ENCODE peak calls at places on chromosomes 11 and 22, in five cellular contexts. One of them, this sample, is unnamed.

GRCh38 chr11:14232652-14233051 is 126.3 kb downstream of the RRAS2 start:
- DNase-seq in amniotic stem cell: no peak
- DNase-seq in stimulated activated CD4-positive, alpha-beta T cell treated with anti-CD3 and anti-CD28 coated beads, Interleukin-4, amount 100 ng/mL, for 1 hour: no peak
- DNase-seq in activated naive CD8-positive, alpha-beta T cell treated with anti-CD3 and anti-CD28 coated beads, Interleukin-2, amount 10 ng/mL, durations not matched to agents 7 days and 5 days: no peak
- DNase-seq in fibroblast of the aortic adventitia: no peak
- DNase-seq in this sample: no peak

GRCh38 chr11:92227233-92227593 is 2.6 kb downstream of the FAT3 start:
- DNase-seq in stimulated activated CD4-positive, alpha-beta T cell treated with anti-CD3 and anti-CD28 coated beads, Interleukin-4, amount 100 ng/mL, for 1 hour: no peak
- DNase-seq in activated naive CD8-positive, alpha-beta T cell treated with anti-CD3 and anti-CD28 coated beads, Interleukin-2, amount 10 ng/mL, durations not matched to agents 7 days and 5 days: no peak
- DNase-seq in amniotic stem cell: no peak
- DNase-seq in fibroblast of the aortic adventitia: no peak
- DNase-seq in this sample: no peak

GRCh38 chr11:12377824-12378593 is 638 bp downstream of the PARVA start:
- DNase-seq in amniotic stem cell: peak
- DNase-seq in activated naive CD8-positive, alpha-beta T cell treated with anti-CD3 and anti-CD28 coated beads, Interleukin-2, amount 10 ng/mL, durations not matched to agents 7 days and 5 days: peak
- DNase-seq in stimulated activated CD4-positive, alpha-beta T cell treated with anti-CD3 and anti-CD28 coated beads, Interleukin-4, amount 100 ng/mL, for 1 hour: no peak
- DNase-seq in fibroblast of the aortic adventitia: peak
- DNase-seq in this sample: no peak

GRCh38 chr22:48758905-48759875 is 1068.5 kb downstream of the BRD1 start:
- DNase-seq in fibroblast of the aortic adventitia: no peak
- DNase-seq in stimulated activated CD4-positive, alpha-beta T cell treated with anti-CD3 and anti-CD28 coated beads, Interleukin-4, amount 100 ng/mL, for 1 hour: no peak
- DNase-seq in activated naive CD8-positive, alpha-beta T cell treated with anti-CD3 and anti-CD28 coated beads, Interleukin-2, amount 10 ng/mL, durations not matched to agents 7 days and 5 days: no peak
- DNase-seq in amniotic stem cell: no peak
- DNase-seq in this sample: no peak

GRCh38 chr11:43268786-43269185 is 43.0 kb upstream of the API5 start:
- DNase-seq in activated naive CD8-positive, alpha-beta T cell treated with anti-CD3 and anti-CD28 coated beads, Interleukin-2, amount 10 ng/mL, durations not matched to agents 7 days and 5 days: no peak
- DNase-seq in fibroblast of the aortic adventitia: no peak
- DNase-seq in amniotic stem cell: no peak
- DNase-seq in stimulated activated CD4-positive, alpha-beta T cell treated with anti-CD3 and anti-CD28 coated beads, Interleukin-4, amount 100 ng/mL, for 1 hour: no peak
- DNase-seq in this sample: no peak

GRCh38 chr11:84969103-84969502 is 658.0 kb downstream of the DLG2 start:
- DNase-seq in activated naive CD8-positive, alpha-beta T cell treated with anti-CD3 and anti-CD28 coated beads, Interleukin-2, amount 10 ng/mL, durations not matched to agents 7 days and 5 days: no peak
- DNase-seq in fibroblast of the aortic adventitia: peak
- DNase-seq in stimulated activated CD4-positive, alpha-beta T cell treated with anti-CD3 and anti-CD28 coated beads, Interleukin-4, amount 100 ng/mL, for 1 hour: no peak
- DNase-seq in amniotic stem cell: no peak
- DNase-seq in this sample: no peak

GRCh38 chr11:56910046-56910753 is 78.5 kb upstream of the OR5AK2 start:
- DNase-seq in amniotic stem cell: no peak
- DNase-seq in stimulated activated CD4-positive, alpha-beta T cell treated with anti-CD3 and anti-CD28 coated beads, Interleukin-4, amount 100 ng/mL, for 1 hour: no peak
- DNase-seq in fibroblast of the aortic adventitia: no peak
- DNase-seq in activated naive CD8-positive, alpha-beta T cell treated with anti-CD3 and anti-CD28 coated beads, Interleukin-2, amount 10 ng/mL, durations not matched to agents 7 days and 5 days: no peak
- DNase-seq in this sample: no peak

GRCh38 chr22:20043997-20044342 is 23.1 kb downstream of the TANGO2 start:
- DNase-seq in amniotic stem cell: no peak
- DNase-seq in fibroblast of the aortic adventitia: no peak
- DNase-seq in stimulated activated CD4-positive, alpha-beta T cell treated with anti-CD3 and anti-CD28 coated beads, Interleukin-4, amount 100 ng/mL, for 1 hour: no peak
- DNase-seq in activated naive CD8-positive, alpha-beta T cell treated with anti-CD3 and anti-CD28 coated beads, Interleukin-2, amount 10 ng/mL, durations not matched to agents 7 days and 5 days: no peak
- DNase-seq in this sample: no peak

GRCh38 chr22:17775781-17776470 is 1.7 kb upstream of the BID start:
- DNase-seq in stimulated activated CD4-positive, alpha-beta T cell treated with anti-CD3 and anti-CD28 coated beads, Interleukin-4, amount 100 ng/mL, for 1 hour: no peak
- DNase-seq in activated naive CD8-positive, alpha-beta T cell treated with anti-CD3 and anti-CD28 coated beads, Interleukin-2, amount 10 ng/mL, durations not matched to agents 7 days and 5 days: no peak
- DNase-seq in fibroblast of the aortic adventitia: no peak
- DNase-seq in amniotic stem cell: no peak
- DNase-seq in this sample: no peak

GRCh38 chr22:45997775-45998637 is 21.0 kb upstream of the WNT7B start:
- DNase-seq in amniotic stem cell: no peak
- DNase-seq in fibroblast of the aortic adventitia: no peak
- DNase-seq in activated naive CD8-positive, alpha-beta T cell treated with anti-CD3 and anti-CD28 coated beads, Interleukin-2, amount 10 ng/mL, durations not matched to agents 7 days and 5 days: peak
- DNase-seq in stimulated activated CD4-positive, alpha-beta T cell treated with anti-CD3 and anti-CD28 coated beads, Interleukin-4, amount 100 ng/mL, for 1 hour: no peak
- DNase-seq in this sample: no peak

GRCh38 chr11:112172362-112172994 is 2.8 kb upstream of the BCO2 start:
- DNase-seq in amniotic stem cell: no peak
- DNase-seq in fibroblast of the aortic adventitia: no peak
- DNase-seq in stimulated activated CD4-positive, alpha-beta T cell treated with anti-CD3 and anti-CD28 coated beads, Interleukin-4, amount 100 ng/mL, for 1 hour: no peak
- DNase-seq in activated naive CD8-positive, alpha-beta T cell treated with anti-CD3 and anti-CD28 coated beads, Interleukin-2, amount 10 ng/mL, durations not matched to agents 7 days and 5 days: no peak
- DNase-seq in this sample: no peak

GRCh38 chr22:35913925-35914324 is 114.7 kb downstream of the RBFOX2 start:
- DNase-seq in activated naive CD8-positive, alpha-beta T cell treated with anti-CD3 and anti-CD28 coated beads, Interleukin-2, amount 10 ng/mL, durations not matched to agents 7 days and 5 days: no peak
- DNase-seq in stimulated activated CD4-positive, alpha-beta T cell treated with anti-CD3 and anti-CD28 coated beads, Interleukin-4, amount 100 ng/mL, for 1 hour: no peak
- DNase-seq in fibroblast of the aortic adventitia: no peak
- DNase-seq in amniotic stem cell: no peak
- DNase-seq in this sample: no peak

GRCh38 chr22:49797706-49798105 is 30.0 kb downstream of the BRD1 start:
- DNase-seq in activated naive CD8-positive, alpha-beta T cell treated with anti-CD3 and anti-CD28 coated beads, Interleukin-2, amount 10 ng/mL, durations not matched to agents 7 days and 5 days: no peak
- DNase-seq in amniotic stem cell: no peak
- DNase-seq in fibroblast of the aortic adventitia: no peak
- DNase-seq in stimulated activated CD4-positive, alpha-beta T cell treated with anti-CD3 and anti-CD28 coated beads, Interleukin-4, amount 100 ng/mL, for 1 hour: no peak
- DNase-seq in this sample: no peak

GRCh38 chr22:47136050-47136449 is 373.6 kb downstream of the TBC1D22A start:
- DNase-seq in amniotic stem cell: no peak
- DNase-seq in stimulated activated CD4-positive, alpha-beta T cell treated with anti-CD3 and anti-CD28 coated beads, Interleukin-4, amount 100 ng/mL, for 1 hour: no peak
- DNase-seq in activated naive CD8-positive, alpha-beta T cell treated with anti-CD3 and anti-CD28 coated beads, Interleukin-2, amount 10 ng/mL, durations not matched to agents 7 days and 5 days: no peak
- DNase-seq in fibroblast of the aortic adventitia: no peak
- DNase-seq in this sample: no peak

GRCh38 chr11:80297808-80298460 is 857.1 kb upstream of the TENM4 start:
- DNase-seq in stimulated activated CD4-positive, alpha-beta T cell treated with anti-CD3 and anti-CD28 coated beads, Interleukin-4, amount 100 ng/mL, for 1 hour: no peak
- DNase-seq in fibroblast of the aortic adventitia: no peak
- DNase-seq in amniotic stem cell: peak
- DNase-seq in activated naive CD8-positive, alpha-beta T cell treated with anti-CD3 and anti-CD28 coated beads, Interleukin-2, amount 10 ng/mL, durations not matched to agents 7 days and 5 days: no peak
- DNase-seq in this sample: no peak

GRCh38 chr11:8768625-8769333 is 86.2 kb downstream of the RPL27A start:
- DNase-seq in fibroblast of the aortic adventitia: peak
- DNase-seq in stimulated activated CD4-positive, alpha-beta T cell treated with anti-CD3 and anti-CD28 coated beads, Interleukin-4, amount 100 ng/mL, for 1 hour: no peak
- DNase-seq in activated naive CD8-positive, alpha-beta T cell treated with anti-CD3 and anti-CD28 coated beads, Interleukin-2, amount 10 ng/mL, durations not matched to agents 7 days and 5 days: no peak
- DNase-seq in amniotic stem cell: peak
- DNase-seq in this sample: no peak

GRCh38 chr11:112513936-112514716 is 253.5 kb upstream of the PLET1 start:
- DNase-seq in fibroblast of the aortic adventitia: no peak
- DNase-seq in stimulated activated CD4-positive, alpha-beta T cell treated with anti-CD3 and anti-CD28 coated beads, Interleukin-4, amount 100 ng/mL, for 1 hour: no peak
- DNase-seq in amniotic stem cell: no peak
- DNase-seq in activated naive CD8-positive, alpha-beta T cell treated with anti-CD3 and anti-CD28 coated beads, Interleukin-2, amount 10 ng/mL, durations not matched to agents 7 days and 5 days: no peak
- DNase-seq in this sample: no peak

GRCh38 chr11:12808519-12808918 is 134.3 kb downstream of the TEAD1 start:
- DNase-seq in stimulated activated CD4-positive, alpha-beta T cell treated with anti-CD3 and anti-CD28 coated beads, Interleukin-4, amount 100 ng/mL, for 1 hour: no peak
- DNase-seq in amniotic stem cell: no peak
- DNase-seq in fibroblast of the aortic adventitia: peak
- DNase-seq in activated naive CD8-positive, alpha-beta T cell treated with anti-CD3 and anti-CD28 coated beads, Interleukin-2, amount 10 ng/mL, durations not matched to agents 7 days and 5 days: no peak
- DNase-seq in this sample: no peak

GRCh38 chr11:64134963-64135362 is 30.9 kb downstream of the MACROD1 start:
- DNase-seq in fibroblast of the aortic adventitia: no peak
- DNase-seq in amniotic stem cell: no peak
- DNase-seq in stimulated activated CD4-positive, alpha-beta T cell treated with anti-CD3 and anti-CD28 coated beads, Interleukin-4, amount 100 ng/mL, for 1 hour: no peak
- DNase-seq in activated naive CD8-positive, alpha-beta T cell treated with anti-CD3 and anti-CD28 coated beads, Interleukin-2, amount 10 ng/mL, durations not matched to agents 7 days and 5 days: no peak
- DNase-seq in this sample: no peak

GRCh38 chr22:12601870-12602779 is 2925.9 kb upstream of the OR11H1 start:
- DNase-seq in amniotic stem cell: no peak
- DNase-seq in activated naive CD8-positive, alpha-beta T cell treated with anti-CD3 and anti-CD28 coated beads, Interleukin-2, amount 10 ng/mL, durations not matched to agents 7 days and 5 days: no peak
- DNase-seq in stimulated activated CD4-positive, alpha-beta T cell treated with anti-CD3 and anti-CD28 coated beads, Interleukin-4, amount 100 ng/mL, for 1 hour: peak
- DNase-seq in fibroblast of the aortic adventitia: no peak
- DNase-seq in this sample: no peak

GRCh38 chr11:10943968-10944367 is 86.1 kb upstream of the ZBED5 start:
- DNase-seq in activated naive CD8-positive, alpha-beta T cell treated with anti-CD3 and anti-CD28 coated beads, Interleukin-2, amount 10 ng/mL, durations not matched to agents 7 days and 5 days: no peak
- DNase-seq in fibroblast of the aortic adventitia: peak
- DNase-seq in stimulated activated CD4-positive, alpha-beta T cell treated with anti-CD3 and anti-CD28 coated beads, Interleukin-4, amount 100 ng/mL, for 1 hour: no peak
- DNase-seq in amniotic stem cell: no peak
- DNase-seq in this sample: no peak

GRCh38 chr11:120929090-120929489 is 94.8 kb upstream of the TBCEL start:
- DNase-seq in fibroblast of the aortic adventitia: no peak
- DNase-seq in stimulated activated CD4-positive, alpha-beta T cell treated with anti-CD3 and anti-CD28 coated beads, Interleukin-4, amount 100 ng/mL, for 1 hour: no peak
- DNase-seq in activated naive CD8-positive, alpha-beta T cell treated with anti-CD3 and anti-CD28 coated beads, Interleukin-2, amount 10 ng/mL, durations not matched to agents 7 days and 5 days: no peak
- DNase-seq in amniotic stem cell: no peak
- DNase-seq in this sample: no peak

GRCh38 chr22:46728470-46728869 is 9.6 kb downstream of the CERK start:
- DNase-seq in stimulated activated CD4-positive, alpha-beta T cell treated with anti-CD3 and anti-CD28 coated beads, Interleukin-4, amount 100 ng/mL, for 1 hour: no peak
- DNase-seq in fibroblast of the aortic adventitia: no peak
- DNase-seq in activated naive CD8-positive, alpha-beta T cell treated with anti-CD3 and anti-CD28 coated beads, Interleukin-2, amount 10 ng/mL, durations not matched to agents 7 days and 5 days: no peak
- DNase-seq in amniotic stem cell: no peak
- DNase-seq in this sample: no peak

GRCh38 chr11:120173771-120174170 is 35.9 kb upstream of the TRIM29 start:
- DNase-seq in activated naive CD8-positive, alpha-beta T cell treated with anti-CD3 and anti-CD28 coated beads, Interleukin-2, amount 10 ng/mL, durations not matched to agents 7 days and 5 days: no peak
- DNase-seq in amniotic stem cell: no peak
- DNase-seq in fibroblast of the aortic adventitia: peak
- DNase-seq in stimulated activated CD4-positive, alpha-beta T cell treated with anti-CD3 and anti-CD28 coated beads, Interleukin-4, amount 100 ng/mL, for 1 hour: no peak
- DNase-seq in this sample: no peak

GRCh38 chr11:107689317-107690202 is 22.3 kb downstream of the SLN start:
- DNase-seq in stimulated activated CD4-positive, alpha-beta T cell treated with anti-CD3 and anti-CD28 coated beads, Interleukin-4, amount 100 ng/mL, for 1 hour: peak
- DNase-seq in fibroblast of the aortic adventitia: peak
- DNase-seq in activated naive CD8-positive, alpha-beta T cell treated with anti-CD3 and anti-CD28 coated beads, Interleukin-2, amount 10 ng/mL, durations not matched to agents 7 days and 5 days: peak
- DNase-seq in amniotic stem cell: peak
- DNase-seq in this sample: peak

GRCh38 chr11:67060111-67060522 is 3.5 kb downstream of the RHOD start:
- DNase-seq in amniotic stem cell: no peak
- DNase-seq in fibroblast of the aortic adventitia: no peak
- DNase-seq in stimulated activated CD4-positive, alpha-beta T cell treated with anti-CD3 and anti-CD28 coated beads, Interleukin-4, amount 100 ng/mL, for 1 hour: no peak
- DNase-seq in activated naive CD8-positive, alpha-beta T cell treated with anti-CD3 and anti-CD28 coated beads, Interleukin-2, amount 10 ng/mL, durations not matched to agents 7 days and 5 days: no peak
- DNase-seq in this sample: no peak

GRCh38 chr22:47692811-47693210 is 930.4 kb downstream of the TBC1D22A start:
- DNase-seq in activated naive CD8-positive, alpha-beta T cell treated with anti-CD3 and anti-CD28 coated beads, Interleukin-2, amount 10 ng/mL, durations not matched to agents 7 days and 5 days: no peak
- DNase-seq in amniotic stem cell: no peak
- DNase-seq in fibroblast of the aortic adventitia: no peak
- DNase-seq in stimulated activated CD4-positive, alpha-beta T cell treated with anti-CD3 and anti-CD28 coated beads, Interleukin-4, amount 100 ng/mL, for 1 hour: no peak
- DNase-seq in this sample: no peak

GRCh38 chr11:19868281-19868821 is 155.7 kb downstream of the NAV2 start:
- DNase-seq in amniotic stem cell: no peak
- DNase-seq in fibroblast of the aortic adventitia: peak
- DNase-seq in activated naive CD8-positive, alpha-beta T cell treated with anti-CD3 and anti-CD28 coated beads, Interleukin-2, amount 10 ng/mL, durations not matched to agents 7 days and 5 days: no peak
- DNase-seq in stimulated activated CD4-positive, alpha-beta T cell treated with anti-CD3 and anti-CD28 coated beads, Interleukin-4, amount 100 ng/mL, for 1 hour: no peak
- DNase-seq in this sample: no peak

GRCh38 chr11:57313071-57313787 is 11.5 kb downstream of the TNKS1BP1 start:
- DNase-seq in stimulated activated CD4-positive, alpha-beta T cell treated with anti-CD3 and anti-CD28 coated beads, Interleukin-4, amount 100 ng/mL, for 1 hour: no peak
- DNase-seq in activated naive CD8-positive, alpha-beta T cell treated with anti-CD3 and anti-CD28 coated beads, Interleukin-2, amount 10 ng/mL, durations not matched to agents 7 days and 5 days: no peak
- DNase-seq in fibroblast of the aortic adventitia: no peak
- DNase-seq in amniotic stem cell: no peak
- DNase-seq in this sample: no peak

GRCh38 chr11:121467965-121468364 is 15.2 kb upstream of the SORL1-AS1 start:
- DNase-seq in stimulated activated CD4-positive, alpha-beta T cell treated with anti-CD3 and anti-CD28 coated beads, Interleukin-4, amount 100 ng/mL, for 1 hour: peak
- DNase-seq in fibroblast of the aortic adventitia: no peak
- DNase-seq in amniotic stem cell: no peak
- DNase-seq in activated naive CD8-positive, alpha-beta T cell treated with anti-CD3 and anti-CD28 coated beads, Interleukin-2, amount 10 ng/mL, durations not matched to agents 7 days and 5 days: peak
- DNase-seq in this sample: peak

GRCh38 chr11:95512177-95512576 is 277.4 kb downstream of the FAM76B start:
- DNase-seq in stimulated activated CD4-positive, alpha-beta T cell treated with anti-CD3 and anti-CD28 coated beads, Interleukin-4, amount 100 ng/mL, for 1 hour: no peak
- DNase-seq in fibroblast of the aortic adventitia: peak
- DNase-seq in activated naive CD8-positive, alpha-beta T cell treated with anti-CD3 and anti-CD28 coated beads, Interleukin-2, amount 10 ng/mL, durations not matched to agents 7 days and 5 days: no peak
- DNase-seq in amniotic stem cell: peak
- DNase-seq in this sample: no peak

GRCh38 chr11:2813141-2813908 is 72.2 kb downstream of the CDKN1C start:
- DNase-seq in fibroblast of the aortic adventitia: no peak
- DNase-seq in amniotic stem cell: no peak
- DNase-seq in activated naive CD8-positive, alpha-beta T cell treated with anti-CD3 and anti-CD28 coated beads, Interleukin-2, amount 10 ng/mL, durations not matched to agents 7 days and 5 days: no peak
- DNase-seq in stimulated activated CD4-positive, alpha-beta T cell treated with anti-CD3 and anti-CD28 coated beads, Interleukin-4, amount 100 ng/mL, for 1 hour: no peak
- DNase-seq in this sample: no peak

GRCh38 chr22:31083923-31084810 is 3.0 kb downstream of the SMTN start:
- DNase-seq in fibroblast of the aortic adventitia: no peak
- DNase-seq in stimulated activated CD4-positive, alpha-beta T cell treated with anti-CD3 and anti-CD28 coated beads, Interleukin-4, amount 100 ng/mL, for 1 hour: no peak
- DNase-seq in activated naive CD8-positive, alpha-beta T cell treated with anti-CD3 and anti-CD28 coated beads, Interleukin-2, amount 10 ng/mL, durations not matched to agents 7 days and 5 days: peak
- DNase-seq in amniotic stem cell: no peak
- DNase-seq in this sample: no peak

GRCh38 chr22:38348751-38349496 is 31.7 kb upstream of the CSNK1E start:
- DNase-seq in fibroblast of the aortic adventitia: no peak
- DNase-seq in activated naive CD8-positive, alpha-beta T cell treated with anti-CD3 and anti-CD28 coated beads, Interleukin-2, amount 10 ng/mL, durations not matched to agents 7 days and 5 days: peak
- DNase-seq in amniotic stem cell: no peak
- DNase-seq in stimulated activated CD4-positive, alpha-beta T cell treated with anti-CD3 and anti-CD28 coated beads, Interleukin-4, amount 100 ng/mL, for 1 hour: no peak
- DNase-seq in this sample: no peak

GRCh38 chr11:15742626-15743243 is 613.6 kb downstream of the SOX6 start:
- DNase-seq in amniotic stem cell: no peak
- DNase-seq in activated naive CD8-positive, alpha-beta T cell treated with anti-CD3 and anti-CD28 coated beads, Interleukin-2, amount 10 ng/mL, durations not matched to agents 7 days and 5 days: no peak
- DNase-seq in stimulated activated CD4-positive, alpha-beta T cell treated with anti-CD3 and anti-CD28 coated beads, Interleukin-4, amount 100 ng/mL, for 1 hour: no peak
- DNase-seq in fibroblast of the aortic adventitia: peak
- DNase-seq in this sample: no peak

GRCh38 chr11:118928870-118929495 is 3.3 kb upstream of the BCL9L start:
- DNase-seq in activated naive CD8-positive, alpha-beta T cell treated with anti-CD3 and anti-CD28 coated beads, Interleukin-2, amount 10 ng/mL, durations not matched to agents 7 days and 5 days: peak
- DNase-seq in fibroblast of the aortic adventitia: peak
- DNase-seq in amniotic stem cell: no peak
- DNase-seq in stimulated activated CD4-positive, alpha-beta T cell treated with anti-CD3 and anti-CD28 coated beads, Interleukin-4, amount 100 ng/mL, for 1 hour: peak
- DNase-seq in this sample: peak

GRCh38 chr11:117020873-117021564 is 77.2 kb downstream of the SIK3 start:
- DNase-seq in activated naive CD8-positive, alpha-beta T cell treated with anti-CD3 and anti-CD28 coated beads, Interleukin-2, amount 10 ng/mL, durations not matched to agents 7 days and 5 days: no peak
- DNase-seq in fibroblast of the aortic adventitia: no peak
- DNase-seq in amniotic stem cell: no peak
- DNase-seq in stimulated activated CD4-positive, alpha-beta T cell treated with anti-CD3 and anti-CD28 coated beads, Interleukin-4, amount 100 ng/mL, for 1 hour: no peak
- DNase-seq in this sample: no peak

GRCh38 chr11:70883973-70884688 is 368.2 kb downstream of the SHANK2 start:
- DNase-seq in amniotic stem cell: no peak
- DNase-seq in activated naive CD8-positive, alpha-beta T cell treated with anti-CD3 and anti-CD28 coated beads, Interleukin-2, amount 10 ng/mL, durations not matched to agents 7 days and 5 days: no peak
- DNase-seq in stimulated activated CD4-positive, alpha-beta T cell treated with anti-CD3 and anti-CD28 coated beads, Interleukin-4, amount 100 ng/mL, for 1 hour: no peak
- DNase-seq in fibroblast of the aortic adventitia: peak
- DNase-seq in this sample: no peak

GRCh38 chr22:45642966-45643365 is 28.7 kb upstream of the ATXN10 start:
- DNase-seq in stimulated activated CD4-positive, alpha-beta T cell treated with anti-CD3 and anti-CD28 coated beads, Interleukin-4, amount 100 ng/mL, for 1 hour: no peak
- DNase-seq in amniotic stem cell: no peak
- DNase-seq in activated naive CD8-positive, alpha-beta T cell treated with anti-CD3 and anti-CD28 coated beads, Interleukin-2, amount 10 ng/mL, durations not matched to agents 7 days and 5 days: no peak
- DNase-seq in fibroblast of the aortic adventitia: peak
- DNase-seq in this sample: no peak

GRCh38 chr11:111367411-111368284 is 11.4 kb downstream of the POU2AF1 start:
- DNase-seq in fibroblast of the aortic adventitia: no peak
- DNase-seq in amniotic stem cell: no peak
- DNase-seq in stimulated activated CD4-positive, alpha-beta T cell treated with anti-CD3 and anti-CD28 coated beads, Interleukin-4, amount 100 ng/mL, for 1 hour: no peak
- DNase-seq in activated naive CD8-positive, alpha-beta T cell treated with anti-CD3 and anti-CD28 coated beads, Interleukin-2, amount 10 ng/mL, durations not matched to agents 7 days and 5 days: no peak
- DNase-seq in this sample: no peak

This sample was measured in activated CD8-positive, alpha-beta memory T cell treated with anti-CD3 and anti-CD28 coated beads, Interleukin-2, amount 50 U/mL, for 4 hours.